ENCODE peak calls at places on chromosomes 7 and 10, in four cellular contexts. T, J, Y and B are unnamed samples. For H3K9me3, the result is how much of the 10 kb centered on the place peaks cover.

GRCh38 chr7:31776616-31777015 is 89.6 kb downstream of the PPP1R17 start:
- DNase-seq in T (peak), J (no peak), Y (no peak), B (no peak)

GRCh38 chr10:112639291-112639690 is 192.3 kb downstream of the VTI1A start:
- DNase-seq in T (peak), J (no peak), Y (no peak), B (no peak)

GRCh38 chr10:51895209-51895608 is 195.8 kb upstream of the CSTF2T start:
- DNase-seq in T (peak), J (peak), Y (peak), B (peak)

GRCh38 chr10:128125416-128125943 is 743 bp downstream of the MKI67 start:
- DNase-seq in T (no peak), J (no peak), Y (no peak), B (no peak)

GRCh38 chr10:130338588-130339070 is 202.4 kb downstream of the GLRX3 start:
- DNase-seq in T (no peak), J (no peak), Y (no peak), B (no peak)

GRCh38 chr7:37683263-37684120 is at the start of gene GPR141:
- DNase-seq in T (no peak), J (no peak), Y (no peak), B (no peak)

GRCh38 chr7:154884348-154884920 is 118.5 kb downstream of the PAXIP1 start:
- DNase-seq in T (no peak), J (no peak), Y (no peak), B (no peak)

GRCh38 chr7:28395806-28396205 is 16.5 kb upstream of the CREB5 start:
- DNase-seq in T (no peak), J (no peak), Y (no peak), B (no peak)

GRCh38 chr7:115276791-115277190 is 354.9 kb downstream of the MDFIC start:
- DNase-seq in T (peak), J (no peak), Y (no peak), B (no peak)

GRCh38 chr10:53093878-53094277 is 321.3 kb upstream of the MBL2 start:
- DNase-seq in T (no peak), J (no peak), Y (no peak), B (no peak)

GRCh38 chr10:14587540-14588083 is 187.1 kb downstream of the FAM107B start:
- DNase-seq in T (no peak), J (no peak), Y (no peak), B (no peak)

GRCh38 chr7:37730489-37730888 is 46.9 kb downstream of the GPR141 start:
- DNase-seq in T (no peak), J (no peak), Y (no peak), B (no peak)

GRCh38 chr10:16843252-16843870 is 26.1 kb upstream of the RSU1 start:
- DNase-seq in T (peak), J (no peak), Y (no peak), B (no peak)

GRCh38 chr10:70661623-70662361 is 10.5 kb upstream of the ADAMTS14 start:
- DNase-seq in T (no peak), J (no peak), Y (no peak), B (no peak)

GRCh38 chr7:14377646-14378266 is 388.3 kb upstream of the ETV1 start:
- DNase-seq in T (peak), J (no peak), Y (no peak), B (no peak)

GRCh38 chr10:93437000-93437945 is 44.9 kb downstream of the MYOF start:
- DNase-seq in T (peak), J (peak), Y (peak), B (peak)

GRCh38 chr10:118701529-118702323 is 53.0 kb downstream of the CACUL1 start:
- DNase-seq in T (peak), J (no peak), Y (no peak), B (no peak)

GRCh38 chr7:42342381-42342780 is 105.4 kb upstream of the GLI3 start:
- DNase-seq in T (no peak), J (no peak), Y (no peak), B (no peak)

GRCh38 chr10:62916157-62916603 is 100.0 kb upstream of the EGR2 start:
- DNase-seq in T (peak), J (no peak), Y (no peak), B (no peak)

GRCh38 chr7:101521430-101521925 is 107.6 kb downstream of the MYL10 start:
- DNase-seq in T (no peak), J (no peak), Y (no peak), B (no peak)

GRCh38 chr7:25376207-25376606 is 147.9 kb upstream of the NPVF start:
- DNase-seq in T (no peak), J (no peak), Y (no peak), B (no peak)

GRCh38 chr7:143884978-143885559 is 16.9 kb downstream of the TCAF1 start:
- DNase-seq in T (peak), J (peak), Y (peak), B (peak)

GRCh38 chr10:125627646-125628045 is 55.3 kb downstream of the TEX36 start:
- DNase-seq in T (no peak), J (no peak), Y (no peak), B (no peak)

GRCh38 chr7:44213206-44213871 is 12.6 kb downstream of the YKT6 start:
- DNase-seq in T (no peak), J (no peak), Y (no peak), B (no peak)

GRCh38 chr10:29174389-29174788 is 114.5 kb upstream of the LYZL1 start:
- DNase-seq in T (no peak), J (no peak), Y (no peak), B (no peak)

GRCh38 chr7:66946545-66946944 is 25.5 kb downstream of the TMEM248 start:
- DNase-seq in T (no peak), J (no peak), Y (no peak), B (no peak)

GRCh38 chr7:23161502-23161901 is 20.3 kb upstream of the NUP42 start:
- DNase-seq in T (no peak), J (no peak), Y (no peak), B (no peak)

GRCh38 chr10:101287922-101288638 is 58.8 kb upstream of the LBX1 start:
- DNase-seq in T (peak), J (no peak), Y (no peak), B (no peak)
- TF ChIP-seq CTCF in T (peak), J (peak), Y (no peak), B (peak)

DNA sequence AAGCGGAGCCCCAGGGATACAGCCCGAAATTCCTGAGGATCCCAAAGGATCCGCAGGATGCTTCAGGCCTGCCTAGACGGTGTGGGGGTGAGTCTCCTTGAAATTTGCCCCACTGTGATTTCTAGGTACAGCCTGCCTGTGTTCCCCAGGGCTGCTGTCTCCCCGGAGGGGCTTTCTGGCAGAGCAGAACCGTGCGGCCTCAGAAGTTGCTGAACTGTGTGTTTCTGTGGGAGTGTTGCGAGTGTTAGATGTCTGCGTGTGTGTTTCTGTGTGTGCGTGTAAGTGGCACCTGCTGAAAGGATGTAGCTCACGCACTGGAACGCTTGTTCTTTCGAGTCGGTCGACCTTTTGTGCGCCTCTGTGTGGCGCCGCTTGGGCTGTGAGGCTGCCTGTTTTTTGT is 27.8 kb upstream of the ZNF273 start:
- DNase-seq in T (no peak), J (no peak), Y (no peak), B (no peak)
- H3K9me3 ChIP-seq in T (under half), J (under half), Y (under half), B (under half)

GRCh38 chr7:105013818-105014724 is at the start of gene KMT2E:
- DNase-seq in T (peak), J (peak), Y (peak), B (peak)
- TF ChIP-seq CTCF in T (peak), J (no peak), Y (peak), B (no peak)

GRCh38 chr7:9983048-9983447 is 990.6 kb upstream of the PHF14 start:
- DNase-seq in T (no peak), J (no peak), Y (no peak), B (no peak)

GRCh38 chr7:9981950-9982349 is 991.7 kb upstream of the PHF14 start:
- DNase-seq in T (no peak), J (no peak), Y (no peak), B (no peak)

GRCh38 chr7:9978111-9979064 is 995.3 kb upstream of the PHF14 start:
- DNase-seq in T (no peak), J (no peak), Y (no peak), B (no peak)
- H3K9me3 ChIP-seq in T (under half), J (under half), Y (under half), B (under half)